ENCODE peak calls at places on chromosome 12, in six cellular contexts. N is H1, W is mesendoderm, F is neuronal stem cell, K is H9, R is trophoblast cell. E is an unnamed sample.

GRCh38 chr12:95548056-95548538 is 3.2 kb downstream of the USP44 start:
- DNase-seq in K (peak), F (peak), R (peak), N (peak), W (peak), E (no peak)

GRCh38 chr12:8947737-8948136 is 1.7 kb downstream of the M6PR start:
- DNase-seq in K (no peak), N (no peak), R (no peak), F (no peak), W (no peak), E (no peak)

GRCh38 chr12:110199360-110200123 is 75.4 kb downstream of the IFT81 start:
- DNase-seq in R (no peak), F (no peak), W (peak), N (no peak), K (peak), E (peak)

GRCh38 chr12:23004473-23005020 is 379.6 kb downstream of the ETNK1 start:
- DNase-seq in R (no peak), F (no peak), W (no peak), N (no peak), K (no peak), E (no peak)

GRCh38 chr12:904010-904414 is 45.5 kb downstream of the RAD52 start:
- DNase-seq in R (no peak), N (no peak), W (peak), K (no peak), F (no peak), E (no peak)

GRCh38 chr12:3205742-3206519 is 128.8 kb downstream of the TSPAN9 start:
- DNase-seq in R (no peak), F (no peak), W (no peak), K (no peak), N (no peak), E (peak)

GRCh38 chr12:29796823-29797263 is 13.1 kb upstream of the TMTC1 start:
- DNase-seq in N (no peak), R (no peak), W (peak), F (no peak), K (no peak), E (peak)

GRCh38 chr12:2642896-2643425 is 151.8 kb upstream of the FKBP4 start:
- DNase-seq in F (no peak), N (no peak), R (no peak), W (no peak), K (no peak), E (no peak)

GRCh38 chr12:25155031-25155576 is 39.9 kb downstream of the DNAI7 start:
- DNase-seq in K (no peak), W (peak), F (peak), R (no peak), N (no peak), E (peak)

GRCh38 chr12:56987551-56988053 is 18.7 kb downstream of the ZBTB39 start:
- DNase-seq in K (peak), F (peak), R (peak), N (peak), W (peak), E (peak)

GRCh38 chr12:68792952-68793351 is 15.0 kb upstream of the MDM2 start:
- DNase-seq in N (peak), F (no peak), R (no peak), K (peak), W (peak), E (peak)

GRCh38 chr12:6167327-6168280 is 32.6 kb upstream of the CD9 start:
- DNase-seq in K (no peak), N (no peak), W (no peak), R (peak), F (no peak), E (peak)

GRCh38 chr12:82363990-82364389 is 5.7 kb downstream of the METTL25 start:
- DNase-seq in R (no peak), K (no peak), N (no peak), F (no peak), W (no peak), E (no peak)

GRCh38 chr12:44381341-44381740 is 494.8 kb downstream of the NELL2 start:
- DNase-seq in K (no peak), F (no peak), R (no peak), W (no peak), N (no peak), E (no peak)

GRCh38 chr12:67217647-67218046 is 51.5 kb upstream of the CAND1 start:
- DNase-seq in W (no peak), F (no peak), N (no peak), K (no peak), R (no peak), E (no peak)

GRCh38 chr12:13171921-13172859 is 24.3 kb upstream of the EMP1 start:
- DNase-seq in N (peak), W (peak), K (peak), R (peak), F (no peak), E (no peak)

GRCh38 chr12:106178582-106178981 is 39.8 kb upstream of the NUAK1 start:
- DNase-seq in R (peak), W (peak), N (no peak), F (peak), K (peak), E (no peak)

GRCh38 chr12:100503228-100503628 is 29.6 kb downstream of the NR1H4 start:
- DNase-seq in W (no peak), K (no peak), N (no peak), R (no peak), F (no peak), E (no peak)

GRCh38 chr12:121786441-121786825 is 7.1 kb downstream of the RHOF start:
- DNase-seq in F (no peak), K (no peak), W (peak), R (peak), N (no peak), E (peak)

GRCh38 chr12:67447180-67447579 is 178.0 kb downstream of the CAND1 start:
- DNase-seq in N (no peak), F (no peak), K (no peak), W (no peak), R (no peak), E (no peak)

GRCh38 chr12:112988224-112988623 is 9.9 kb downstream of the OAS2 start:
- DNase-seq in F (no peak), W (no peak), R (no peak), N (no peak), K (no peak), E (no peak)

GRCh38 chr12:90951418-90952110 is 3.4 kb downstream of the CCER1 start:
- DNase-seq in R (no peak), K (no peak), N (no peak), F (no peak), W (no peak), E (no peak)

GRCh38 chr12:19151298-19151697 is 21.8 kb downstream of the PLEKHA5 start:
- DNase-seq in R (no peak), W (no peak), N (no peak), F (no peak), K (no peak), E (no peak)

GRCh38 chr12:61220337-61220736 is 1039.9 kb upstream of the USP15 start:
- DNase-seq in W (no peak), N (no peak), R (no peak), K (no peak), F (no peak), E (no peak)

GRCh38 chr12:50110762-50111416 is 1.1 kb upstream of the COX14 start:
- DNase-seq in F (no peak), N (peak), K (peak), R (no peak), W (peak), E (peak)

GRCh38 chr12:50112456-50113218 is 601 bp downstream of the COX14 start:
- DNase-seq in W (peak), K (no peak), N (no peak), F (no peak), R (peak), E (no peak)

GRCh38 chr12:50111417-50111692 is 681 bp upstream of the COX14 start:
- DNase-seq in K (no peak), F (no peak), R (no peak), N (no peak), W (no peak), E (no peak)

GRCh38 chr12:50111693-50112455 is at the start of gene COX14:
- DNase-seq in W (peak), R (peak), K (peak), F (peak), N (peak), E (peak)

DNA sequence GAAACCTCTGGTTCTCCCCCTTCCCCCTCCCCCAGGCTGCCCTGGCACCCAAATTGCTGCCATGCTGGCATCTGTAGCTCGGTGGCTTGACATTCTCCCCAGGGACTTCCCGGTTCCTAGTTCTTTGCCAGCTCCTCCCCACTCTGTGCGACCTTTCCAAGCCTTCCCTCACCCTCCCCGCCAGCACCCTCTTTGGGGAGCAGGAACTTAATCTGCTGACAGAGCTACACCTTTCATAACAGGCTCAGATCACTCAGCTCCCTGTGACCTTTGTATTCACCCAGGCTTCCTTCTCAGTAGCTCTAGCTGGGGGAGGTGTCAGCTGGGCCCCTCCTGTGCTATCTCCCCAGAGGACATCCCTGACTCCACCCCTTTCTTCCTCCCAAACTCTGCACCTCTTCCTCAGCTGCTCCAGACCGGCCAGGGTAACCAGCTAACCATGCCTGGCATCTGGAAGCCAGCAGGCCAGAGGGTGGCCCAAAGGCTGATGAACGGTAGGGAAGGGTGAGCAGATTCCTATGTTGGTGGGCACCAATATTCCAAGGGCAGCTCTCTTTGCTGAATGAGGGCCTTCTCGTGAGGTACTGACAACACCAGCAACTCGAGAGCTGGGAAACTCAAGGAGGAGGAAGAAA is 1.8 kb upstream of the COX14 start:
- DNase-seq in W (peak), N (peak), K (no peak), F (no peak), R (no peak), E (no peak)
- H3K18ac ChIP-seq in W (no peak), N (peak), K (no peak), F (peak), R (no peak), E (peak)

DNA sequence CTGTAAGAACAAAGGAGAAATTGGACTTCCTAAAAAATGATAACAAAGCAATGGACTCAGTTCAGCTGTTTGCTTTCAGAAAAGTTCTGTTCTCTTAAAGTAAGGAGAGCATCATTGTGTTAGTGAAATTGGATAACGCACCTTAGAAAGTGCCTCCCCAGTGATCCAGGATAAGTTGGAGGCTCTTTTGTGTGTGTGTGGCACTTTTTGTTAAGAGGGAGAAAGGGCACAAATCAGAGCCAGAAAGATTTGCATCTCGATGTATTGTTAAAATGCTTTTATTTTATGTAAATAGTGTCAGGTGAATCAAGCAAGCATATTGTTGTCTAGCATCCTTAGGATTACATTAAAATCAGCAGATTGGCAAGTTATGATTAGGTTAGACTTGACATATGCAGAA is 2.1 kb downstream of the STK38L start:
- DNase-seq in W (no peak), N (no peak), K (no peak), F (no peak), R (no peak), E (no peak)
- H2AK5ac ChIP-seq in W (no peak), N (no peak), K (no peak), F (no peak), R (no peak), E (no peak)

GRCh38 chr12:80195143-80195726 is 95.9 kb downstream of the OTOGL start:
- DNase-seq in W (peak), K (peak), F (peak), R (peak), N (no peak), E (peak)

GRCh38 chr12:80189241-80189640 is 89.9 kb downstream of the OTOGL start:
- DNase-seq in K (no peak), F (no peak), W (no peak), N (no peak), R (no peak), E (peak)

GRCh38 chr12:80193900-80194299 is 94.6 kb downstream of the OTOGL start:
- DNase-seq in K (no peak), N (no peak), R (no peak), W (no peak), F (no peak), E (no peak)

GRCh38 chr12:80190001-80190400 is 90.7 kb downstream of the OTOGL start:
- DNase-seq in N (no peak), F (no peak), K (no peak), W (no peak), R (no peak), E (peak)

DNA sequence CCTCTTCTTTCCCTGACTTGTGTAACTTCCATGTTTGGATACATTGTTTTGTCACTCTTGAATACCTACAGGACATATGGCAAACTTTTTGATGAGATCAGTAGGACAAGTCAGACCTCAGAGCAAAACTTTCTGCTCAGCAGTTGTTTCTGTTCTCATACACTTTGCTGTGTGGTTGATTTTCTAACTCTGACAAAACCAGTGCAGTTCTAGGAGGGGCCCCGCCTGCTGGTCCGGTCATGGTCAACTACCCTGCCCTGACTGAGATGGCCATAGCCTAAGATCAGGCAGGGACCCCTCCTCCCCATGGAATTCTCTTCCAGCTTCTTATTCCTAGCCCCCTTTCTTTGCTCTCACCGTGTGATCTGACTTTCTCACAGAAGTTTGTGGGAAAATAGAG is 92.8 kb downstream of the OTOGL start:
- DNase-seq in R (no peak), K (no peak), N (no peak), F (no peak), W (no peak), E (no peak)
- H2BK120ac ChIP-seq in R (no peak), K (no peak), N (no peak), F (no peak), W (peak), E (peak)

GRCh38 chr12:120236124-120236398 is 29.5 kb downstream of the PXN start:
- DNase-seq in K (no peak), W (no peak), N (no peak), F (no peak), R (peak), E (no peak)

GRCh38 chr12:120238839-120239445 is 26.6 kb downstream of the PXN start:
- DNase-seq in F (no peak), K (no peak), R (no peak), W (no peak), N (no peak), E (no peak)

GRCh38 chr12:120234643-120235368 is 30.7 kb downstream of the PXN start:
- DNase-seq in F (no peak), N (no peak), R (peak), W (peak), K (peak), E (peak)

GRCh38 chr12:120238224-120238616 is 27.3 kb downstream of the PXN start:
- DNase-seq in W (no peak), F (no peak), K (no peak), R (no peak), N (no peak), E (no peak)

DNA sequence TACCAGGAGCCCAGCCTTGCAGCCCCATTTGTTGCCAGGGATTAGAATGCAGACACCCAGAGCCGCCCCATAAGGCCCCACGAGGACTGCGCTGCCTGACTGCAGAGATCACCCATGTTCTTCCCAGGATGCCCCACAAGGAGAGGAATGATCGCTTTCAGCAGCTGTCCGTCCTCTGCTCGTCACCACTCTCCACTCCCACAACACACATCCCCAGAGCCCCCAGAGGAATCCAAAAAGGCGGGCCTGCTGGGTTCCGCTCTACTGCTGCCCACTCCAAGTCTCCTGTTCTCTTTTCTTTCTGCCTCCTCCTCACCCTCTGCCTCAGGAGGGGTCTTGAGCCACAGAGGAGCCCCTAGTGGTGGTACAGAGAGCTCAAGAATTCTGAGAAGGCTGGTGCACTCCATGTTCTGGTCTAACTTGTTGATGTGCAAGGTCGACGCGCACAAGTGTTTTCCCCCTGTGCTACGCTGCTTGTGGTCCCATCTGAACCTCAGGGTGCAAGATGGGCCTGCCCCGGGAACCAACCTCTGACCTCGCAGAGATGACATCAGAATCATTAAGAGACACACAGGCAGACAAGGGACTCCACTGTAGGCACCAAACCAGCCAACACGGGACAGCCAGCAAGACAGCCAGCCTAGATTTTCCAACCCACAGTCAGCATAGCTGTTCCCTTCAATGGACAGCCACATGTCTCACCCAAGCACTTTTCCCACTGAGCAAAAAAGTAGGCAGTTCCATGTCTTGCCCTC is 30.0 kb downstream of the PXN start:
- DNase-seq in N (no peak), W (peak), K (peak), F (no peak), R (no peak), E (no peak)
- H3K18ac ChIP-seq in N (peak), W (peak), K (no peak), F (peak), R (peak), E (peak)

DNA sequence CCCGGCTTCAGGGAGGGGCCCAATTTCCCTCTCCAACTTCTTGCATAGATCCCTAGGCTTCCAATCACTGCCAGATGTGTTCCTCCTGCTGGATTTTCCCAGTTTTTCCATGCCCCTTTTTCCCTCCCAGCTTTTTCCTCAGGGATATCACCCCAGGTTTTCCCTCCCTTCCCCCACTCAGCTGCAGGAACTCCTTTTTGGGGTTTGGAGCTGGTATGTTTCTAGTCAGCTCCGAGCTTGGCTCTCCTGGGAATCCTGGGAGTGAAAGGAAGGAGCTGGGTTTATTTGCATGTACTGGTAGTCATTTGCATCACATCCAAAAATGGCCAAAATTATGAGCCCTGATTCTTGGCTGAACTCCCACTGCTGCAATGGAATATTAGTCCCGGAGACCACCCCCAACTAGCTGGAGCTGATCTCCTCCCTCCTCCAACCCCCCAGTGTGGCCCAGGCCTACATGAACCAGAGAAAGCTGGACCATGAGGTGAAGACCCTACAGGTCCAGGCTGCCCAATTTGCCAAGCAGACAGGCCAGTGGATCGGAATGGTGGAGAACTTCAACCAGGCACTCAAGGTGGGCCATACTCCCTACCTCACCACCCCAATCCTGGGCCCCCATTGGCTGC is 1.4 kb upstream of the RDH5 start:
- DNase-seq in F (no peak), N (no peak), R (no peak), K (no peak), W (no peak), E (no peak)
- H2AK5ac ChIP-seq in F (peak), N (no peak), R (no peak), K (no peak), W (no peak), E (peak)

GRCh38 chr12:45655186-45655585 is 74.3 kb upstream of the ARID2 start:
- DNase-seq in F (no peak), R (peak), N (no peak), K (no peak), W (peak), E (peak)
- H2BK120ac ChIP-seq in F (no peak), R (no peak), N (no peak), K (no peak), W (no peak), E (no peak)

GRCh38 chr12:83691730-83692129 is 1005.0 kb downstream of the TMTC2 start:
- DNase-seq in W (no peak), K (no peak), N (no peak), R (no peak), F (no peak), E (no peak)
- H3K18ac ChIP-seq in W (no peak), K (no peak), N (no peak), R (no peak), F (no peak), E (no peak)